ENCODE peak calls at places on chromosomes 6 and 20, in four cellular contexts. W is CD8-positive, alpha-beta T cell; B is tibial artery; G is GM06990. H is an unnamed sample.

GRCh38 chr6:3231213-3232016 is 4.0 kb upstream of the TUBB2B start:
- DNase-seq in W (no peak), B (peak), G (no peak), H (no peak)

GRCh38 chr6:105677671-105678475 is 275.0 kb upstream of the PREP start:
- DNase-seq in W (no peak), B (no peak), G (no peak), H (no peak)

GRCh38 chr6:85995339-85996033 is 352.8 kb upstream of the SYNCRIP start:
- DNase-seq in W (no peak), B (no peak), G (no peak), H (no peak)

GRCh38 chr6:44133003-44133931 is 5.9 kb downstream of the TMEM63B start:
- DNase-seq in W (no peak), B (no peak), G (no peak), H (no peak)

GRCh38 chr20:15811951-15812350 is 761.3 kb downstream of the KIF16B start:
- DNase-seq in W (no peak), B (no peak), G (no peak), H (no peak)

GRCh38 chr6:133778414-133778813 is 110.5 kb upstream of the TCF21 start:
- DNase-seq in W (no peak), B (no peak), G (no peak), H (no peak)

GRCh38 chr6:80789912-80790635 is 683.6 kb downstream of the BCKDHB start:
- DNase-seq in W (no peak), B (no peak), G (no peak), H (no peak)

GRCh38 chr6:121434037-121434770 is 1.2 kb upstream of the GJA1 start:
- DNase-seq in W (no peak), B (no peak), G (no peak), H (no peak)

GRCh38 chr6:132932566-132932965 is 118.2 kb downstream of the RPS12 start:
- DNase-seq in W (no peak), B (no peak), G (no peak), H (no peak)

GRCh38 chr20:63932606-63933160 is 23.5 kb downstream of the UCKL1 start:
- DNase-seq in W (no peak), B (no peak), G (no peak), H (no peak)

GRCh38 chr6:81894788-81895221 is 142.3 kb upstream of the TENT5A start:
- DNase-seq in W (no peak), B (no peak), G (no peak), H (no peak)

GRCh38 chr6:39758905-39759605 is 33.1 kb upstream of the DAAM2 start:
- DNase-seq in W (no peak), B (no peak), G (no peak), H (no peak)

GRCh38 chr6:105850636-105851035 is 235.5 kb upstream of the PRDM1 start:
- DNase-seq in W (no peak), B (no peak), G (no peak), H (no peak)

GRCh38 chr6:10393544-10394225 is 21.2 kb downstream of the TFAP2A start:
- DNase-seq in W (no peak), B (no peak), G (no peak), H (no peak)

GRCh38 chr6:143397229-143398222 is 53.0 kb downstream of the ADAT2 start:
- DNase-seq in W (peak), B (peak), G (no peak), H (no peak)

GRCh38 chr20:768426-768978 is at the start of gene SLC52A3:
- DNase-seq in W (no peak), B (no peak), G (no peak), H (no peak)

GRCh38 chr6:54206510-54206909 is 95.3 kb downstream of the MLIP start:
- DNase-seq in W (no peak), B (no peak), G (peak), H (no peak)

GRCh38 chr20:61690150-61690549 is 375.5 kb downstream of the TAF4 start:
- DNase-seq in W (no peak), B (no peak), G (no peak), H (no peak)

GRCh38 chr6:42210551-42210950 is 7.1 kb downstream of the MRPS10 start:
- DNase-seq in W (no peak), B (no peak), G (no peak), H (no peak)

GRCh38 chr20:57654998-57655811 is 35.0 kb upstream of the ZBP1 start:
- DNase-seq in W (peak), B (peak), G (no peak), H (peak)

GRCh38 chr6:119283214-119283613 is 66.3 kb downstream of the MAN1A1 start:
- DNase-seq in W (no peak), B (no peak), G (no peak), H (no peak)

GRCh38 chr20:25251019-25251418 is 3.1 kb downstream of the PYGB start:
- DNase-seq in W (peak), B (no peak), G (no peak), H (no peak)

GRCh38 chr6:75347797-75348610 is 63.4 kb upstream of the TMEM30A start:
- DNase-seq in W (no peak), B (no peak), G (no peak), H (no peak)

GRCh38 chr20:50924261-50924660 is 7.0 kb downstream of the ADNP start:
- DNase-seq in W (no peak), B (no peak), G (no peak), H (no peak)
- TF ChIP-seq CTCF in W (no peak), B (no peak), G (no peak), H (no peak)

DNA sequence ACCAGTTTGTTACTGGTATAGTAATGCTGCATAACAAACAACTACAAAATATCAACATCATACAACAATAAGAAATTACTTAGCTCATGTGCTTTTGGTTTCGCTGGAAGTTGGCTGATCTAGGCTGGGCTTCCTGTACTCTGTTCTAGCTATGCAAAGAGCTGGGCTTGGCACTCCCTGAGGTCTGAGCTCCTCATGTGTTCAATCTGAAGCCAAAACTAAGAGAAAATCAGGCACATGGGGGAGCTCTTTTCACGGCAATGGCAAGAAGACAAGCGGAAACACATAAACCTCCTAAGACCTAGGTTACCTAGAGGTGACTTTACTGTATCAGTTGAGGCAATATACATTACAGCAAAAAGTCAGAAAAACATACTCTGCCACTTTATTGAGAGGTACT is 574.2 kb downstream of the KHDRBS2 start:
- DNase-seq in W (no peak), B (no peak), G (no peak), H (no peak)
- TF ChIP-seq CTCF in W (no peak), B (no peak), G (no peak), H (no peak)

GRCh38 chr6:145507251-145507650 is 228.1 kb downstream of the EPM2A start:
- DNase-seq in W (no peak), B (no peak), G (no peak), H (no peak)

GRCh38 chr6:145502417-145502816 is 232.9 kb downstream of the EPM2A start:
- DNase-seq in W (no peak), B (no peak), G (no peak), H (no peak)

GRCh38 chr6:145506554-145506953 is 228.8 kb downstream of the EPM2A start:
- DNase-seq in W (no peak), B (no peak), G (no peak), H (no peak)

DNA sequence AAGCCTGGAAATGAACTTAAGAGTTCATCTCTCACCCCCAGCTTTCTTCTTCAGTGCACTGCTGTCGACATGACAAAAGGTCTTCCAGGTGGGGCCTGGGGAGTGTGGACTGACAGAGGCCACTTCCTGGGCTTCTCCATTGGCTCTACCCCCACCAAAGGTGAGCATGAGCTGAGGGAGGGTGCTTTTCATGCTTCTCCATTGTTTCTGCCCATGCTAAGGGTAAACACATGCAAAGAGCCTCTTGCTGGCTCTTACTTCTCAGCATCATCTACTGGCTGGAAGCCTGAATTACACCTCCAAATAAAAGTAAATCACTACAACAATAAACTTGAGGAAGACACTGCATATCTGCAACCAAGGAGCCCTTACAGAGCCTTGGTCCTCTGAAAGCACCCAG is 227.2 kb downstream of the EPM2A start:
- DNase-seq in W (no peak), B (no peak), G (no peak), H (no peak)
- TF ChIP-seq CTCF in W (no peak), B (no peak), G (peak), H (peak)

GRCh38 chr6:37702314-37702713 is 4.6 kb upstream of the MDGA1 start:
- DNase-seq in W (no peak), B (no peak), G (no peak), H (no peak)
- TF ChIP-seq CTCF in W (no peak), B (no peak), G (peak), H (peak)

H was measured in GM13977.